ENCODE peak calls at places on chromosome 1, in five cellular contexts. V, I, P, W and E are unnamed samples.

GRCh38 chr1:29649375-29650040 is 413.2 kb downstream of the PTPRU start:
- DNase-seq in V (no peak), I (peak; percentile 52), P (no peak), W (no peak), E (peak; percentile 80)

GRCh38 chr1:31939484-31940329 is 1.5 kb upstream of the PTP4A2 start:
- DNase-seq in W (no peak), I (peak; percentile 75), P (peak; percentile 64), V (peak; percentile 89), E (peak; percentile 84)

GRCh38 chr1:199847021-199847420 is 180.5 kb upstream of the NR5A2 start:
- DNase-seq in I (no peak), P (no peak), V (no peak), W (no peak), E (no peak)

GRCh38 chr1:173161510-173162221 is 45.5 kb downstream of the TNFSF4 start:
- DNase-seq in P (peak; percentile 60), I (no peak), V (no peak), W (no peak), E (peak; percentile 96)

GRCh38 chr1:17572264-17572985 is 32.9 kb downstream of the ARHGEF10L start:
- DNase-seq in W (no peak), I (no peak), V (no peak), P (no peak), E (no peak)

GRCh38 chr1:200075938-200076546 is 48.5 kb downstream of the NR5A2 start:
- DNase-seq in I (no peak), P (peak; percentile 87), V (no peak), W (no peak), E (peak; percentile 71)

GRCh38 chr1:93262645-93263044 is 82.1 kb downstream of the CCDC18 start:
- DNase-seq in V (no peak), I (no peak), W (no peak), P (no peak), E (no peak)

GRCh38 chr1:87393437-87394085 is 64.9 kb downstream of the LMO4 start:
- DNase-seq in I (no peak), V (peak; percentile 27), W (no peak), P (no peak), E (no peak)

GRCh38 chr1:227856147-227856858 is 40.8 kb downstream of the PRSS38 start:
- DNase-seq in W (no peak), I (no peak), V (no peak), P (no peak), E (no peak)

GRCh38 chr1:212759683-212760082 is 31.9 kb downstream of the NSL1 start:
- DNase-seq in I (no peak), W (peak; percentile 62), V (no peak), P (no peak), E (no peak)

GRCh38 chr1:86706018-86706417 is 1.6 kb downstream of the SH3GLB1 start:
- DNase-seq in P (no peak), I (no peak), V (no peak), W (no peak), E (peak; percentile 14)

GRCh38 chr1:86718786-86719185 is 14.4 kb downstream of the SH3GLB1 start:
- DNase-seq in V (no peak), I (no peak), W (no peak), P (no peak), E (no peak)

GRCh38 chr1:162627662-162628296 is 4.5 kb upstream of the DDR2 start:
- DNase-seq in I (no peak), V (no peak), P (peak; percentile 60), W (no peak), E (peak; percentile 51)

GRCh38 chr1:229526695-229527094 is 18.6 kb upstream of the NUP133 start:
- DNase-seq in W (no peak), P (no peak), I (no peak), V (no peak), E (no peak)

GRCh38 chr1:202569393-202570322 is 140.6 kb downstream of the SYT2 start:
- DNase-seq in W (no peak), V (no peak), P (no peak), I (no peak), E (peak; percentile 68)

GRCh38 chr1:51314974-51315373 is 15.4 kb downstream of the TTC39A start:
- DNase-seq in I (no peak), V (no peak), P (no peak), W (no peak), E (peak; percentile 76)

GRCh38 chr1:44655609-44656008 is 18.7 kb downstream of the TMEM53 start:
- DNase-seq in I (no peak), P (no peak), W (no peak), V (no peak), E (no peak)

GRCh38 chr1:38727629-38728175 is 131.9 kb downstream of the RRAGC start:
- DNase-seq in W (no peak), V (no peak), I (no peak), P (peak; percentile 1), E (no peak)

GRCh38 chr1:12480748-12481362 is 137.2 kb downstream of the DHRS3 start:
- DNase-seq in V (peak; percentile 1), W (no peak), P (peak; percentile 95), I (no peak), E (peak; percentile 94)

GRCh38 chr1:18293291-18293690 is 185.7 kb downstream of the IGSF21 start:
- DNase-seq in V (no peak), I (no peak), W (no peak), P (no peak), E (no peak)

DNA sequence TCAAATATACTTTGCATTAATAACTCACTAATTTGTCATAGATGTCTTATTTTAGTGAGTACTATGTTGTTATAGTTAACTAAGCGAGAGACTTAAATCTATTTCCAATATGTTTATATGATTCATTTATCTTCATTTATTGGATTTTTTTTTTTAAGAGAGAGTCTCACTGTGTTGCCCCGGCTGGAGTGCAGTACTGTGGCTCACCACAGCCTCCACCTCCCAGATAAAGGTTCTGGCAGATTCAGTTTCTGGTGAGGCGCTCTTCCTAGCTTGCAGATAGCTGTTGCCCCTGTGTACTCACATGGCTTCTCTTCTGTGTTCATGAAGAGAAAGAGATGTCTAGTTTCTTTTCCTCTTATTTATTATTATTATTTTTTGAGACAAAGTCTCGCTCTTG is 43.9 kb downstream of the SNRPE start:
- DNase-seq in P (no peak), V (no peak), W (no peak), I (no peak), E (no peak)
- TF ChIP-seq CTCF in P (no peak), V (no peak), W (no peak), I (no peak), E (no peak)

DNA sequence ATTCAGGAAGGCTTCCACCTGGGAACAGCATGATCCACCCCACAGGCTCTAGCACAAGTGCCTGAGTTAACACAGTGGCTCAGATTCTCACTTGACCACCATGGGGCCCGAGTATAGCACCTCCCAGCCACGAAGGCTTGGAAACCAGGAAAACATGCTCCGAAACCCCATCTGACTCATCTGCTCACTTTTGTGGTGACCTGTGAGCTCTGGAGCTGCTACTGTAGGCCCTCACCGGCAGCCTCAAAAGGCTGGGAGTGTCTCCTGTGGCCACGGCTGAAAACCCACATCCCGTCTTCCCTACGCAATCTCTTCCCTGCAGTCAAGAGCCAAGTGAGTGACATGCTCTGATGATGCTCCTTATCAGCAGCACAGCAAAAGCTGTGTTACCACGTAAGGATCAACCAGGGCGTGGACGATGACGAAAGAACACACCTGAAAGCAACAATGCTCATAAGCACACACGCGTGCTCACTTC is 81.4 kb downstream of the TGFBR3 start:
- DNase-seq in W (no peak), V (no peak), I (no peak), P (no peak), E (peak; percentile 81)
- H3K4me3 ChIP-seq in W (no peak overlapping the region), V (peak overlapping the region; percentile 5), I (no peak overlapping the region), P (no peak overlapping the region), E (no peak overlapping the region)

GRCh38 chr1:230792691-230793462 is 45.7 kb downstream of the CAPN9 start:
- DNase-seq in I (peak; percentile 55), V (no peak), W (no peak), P (no peak), E (no peak)
- TF ChIP-seq CTCF in I (no peak), V (no peak), W (no peak), P (peak; percentile 3), E (peak; percentile 6)

DNA sequence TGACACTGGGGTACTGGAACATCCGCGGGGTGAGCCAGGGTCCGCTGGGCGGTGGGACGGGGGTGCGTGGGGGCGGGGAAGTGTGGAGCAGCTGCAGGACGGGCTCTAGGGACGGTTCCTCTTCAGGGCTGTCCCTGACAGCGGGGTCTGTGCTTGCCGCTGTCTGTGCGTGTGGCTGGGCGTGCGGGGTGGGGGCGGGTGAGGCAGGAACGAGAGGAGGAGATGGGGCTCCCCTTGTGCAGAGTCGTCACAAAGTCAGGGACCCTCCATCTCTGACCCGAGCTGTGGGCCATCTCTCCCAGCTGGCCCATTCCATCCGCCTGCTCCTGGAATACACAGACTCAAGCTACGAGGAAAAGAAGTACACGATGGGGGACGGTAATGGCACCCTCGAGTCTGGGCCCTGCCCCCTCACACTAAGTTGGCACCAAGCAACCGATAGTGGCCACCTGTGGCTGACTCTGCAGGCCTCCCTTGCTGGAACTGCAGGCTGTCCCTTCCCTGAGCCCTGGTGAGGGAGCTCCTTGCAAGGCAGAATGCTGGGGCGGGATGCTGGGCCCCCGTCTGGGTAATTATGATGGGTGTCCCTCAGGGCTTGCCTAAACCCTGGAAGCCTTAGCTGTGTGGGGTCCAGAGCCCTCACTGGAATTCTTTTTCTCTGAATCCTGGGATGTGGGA is 405 bp downstream of the GSTM2 start:
- DNase-seq in W (no peak), V (no peak), I (no peak), P (no peak), E (no peak)
- H3K4me3 ChIP-seq in W (peak overlapping the region; percentile 27), V (peak overlapping the region; percentile 13), I (peak overlapping the region; percentile 93), P (peak overlapping the region; percentile 66), E (peak overlapping the region; percentile 28)

GRCh38 chr1:26536521-26536920 is 7.0 kb downstream of the RPS6KA1 start:
- DNase-seq in P (no peak), V (no peak), I (no peak), W (no peak), E (no peak)

GRCh38 chr1:26539722-26540121 is 10.2 kb downstream of the RPS6KA1 start:
- DNase-seq in P (no peak), V (no peak), I (peak; percentile 69), W (peak; percentile 40), E (no peak)

GRCh38 chr1:26537951-26538352 is 8.4 kb downstream of the RPS6KA1 start:
- DNase-seq in W (no peak), I (no peak), P (peak; percentile 12), V (no peak), E (peak; percentile 72)

GRCh38 chr1:26540346-26540745 is 10.8 kb downstream of the RPS6KA1 start:
- DNase-seq in V (no peak), W (no peak), P (no peak), I (no peak), E (no peak)

DNA sequence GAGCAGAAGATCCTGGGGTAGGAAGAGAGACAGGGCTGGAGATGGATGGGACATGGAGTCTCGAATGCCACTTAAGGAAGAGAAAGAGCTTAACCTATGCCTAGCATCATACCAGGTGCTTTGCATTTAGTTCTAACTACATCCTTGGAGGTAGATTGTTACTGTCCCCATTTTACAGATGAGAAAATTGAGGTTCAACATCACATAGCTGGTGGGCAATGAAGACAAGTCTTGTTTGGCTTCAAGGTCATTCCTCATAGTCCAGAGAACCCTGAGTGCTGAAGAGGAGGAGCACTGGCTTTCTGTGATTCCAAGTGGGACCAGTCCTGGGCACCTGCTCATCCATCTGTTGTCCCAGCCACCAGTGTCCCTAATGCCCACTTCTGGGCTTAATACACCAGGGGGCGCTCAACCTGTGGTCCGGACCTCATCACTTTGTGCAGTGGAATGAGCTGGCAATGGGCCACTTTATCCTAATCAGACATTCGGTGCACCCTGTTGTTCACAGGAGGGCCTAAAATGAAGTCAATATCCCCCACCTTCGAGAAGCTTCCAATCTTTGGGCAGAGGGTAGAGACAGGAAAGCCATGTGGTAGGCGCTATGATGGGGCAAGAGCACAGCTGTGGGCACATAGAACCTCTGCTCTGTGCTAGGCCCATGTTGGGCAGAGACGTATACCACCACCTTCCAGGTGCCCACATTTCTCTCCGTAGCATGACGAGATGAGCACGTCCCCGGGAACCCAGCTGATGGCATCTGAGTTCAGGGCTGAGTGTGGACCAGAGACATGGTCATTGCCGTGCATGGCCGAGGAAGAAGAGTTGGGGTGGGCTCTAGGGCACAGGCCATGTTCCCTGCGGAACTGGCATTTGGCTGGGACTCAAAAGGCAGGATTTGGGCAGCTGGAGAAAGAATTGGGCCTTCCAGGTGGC is 9.2 kb downstream of the RPS6KA1 start:
- DNase-seq in V (no peak), I (peak; percentile 69), W (peak; percentile 45), P (peak; percentile 38), E (peak; percentile 55)
- TF ChIP-seq CTCF in V (peak; percentile 77), I (no peak), W (peak; percentile 37), P (peak; percentile 51), E (peak; percentile 52)